ENCODE peak calls at places on chromosomes 1 and 21, in four cellular contexts. J is amniotic stem cell; U is NB4; B is stimulated activated CD8-positive, alpha-beta memory T cell treated with anti-CD3 and anti-CD28 coated beads, Interleukin-15, amount 100 ng/mL, for 1 hour. L is an unnamed sample.

GRCh38 chr1:232868793-232869491 is 63.7 kb downstream of the MAP10 start:
- DNase-seq in J (peak; percentile 57), B (no peak), U (peak; percentile 52), L (no peak)

GRCh38 chr1:52955129-52955970 is 28.3 kb downstream of the SCP2 start:
- DNase-seq in J (peak; percentile 43), U (no peak), B (no peak), L (no peak)

GRCh38 chr1:107706181-107706580 is 258.8 kb downstream of the VAV3 start:
- DNase-seq in B (no peak), J (no peak), U (no peak), L (no peak)

GRCh38 chr21:33892853-33893252 is 22.8 kb downstream of the ATP5PO start:
- DNase-seq in J (no peak), B (no peak), U (peak; percentile 20), L (no peak)

GRCh38 chr1:121443131-121443530 is 258.4 kb downstream of the SRGAP2C start:
- DNase-seq in B (no peak), U (no peak), J (no peak), L (no peak)

GRCh38 chr1:243639027-243639658 is 210.9 kb downstream of the AKT3 start:
- DNase-seq in B (no peak), U (no peak), J (no peak), L (no peak)

GRCh38 chr1:81805537-81806431 is 5.0 kb downstream of the ADGRL2 start:
- DNase-seq in B (no peak), U (no peak), J (no peak), L (no peak)

GRCh38 chr1:190119683-190120082 is 358.0 kb downstream of the BRINP3 start:
- DNase-seq in B (no peak), U (no peak), J (no peak), L (no peak)

GRCh38 chr1:1157426-1157913 is 16.2 kb upstream of the TTLL10 start:
- DNase-seq in U (peak; percentile 58), B (peak; percentile 32), J (peak; percentile 30), L (peak; percentile 67)

GRCh38 chr1:25787477-25788043 is 12.4 kb upstream of the SELENON start:
- DNase-seq in J (no peak), B (no peak), U (no peak), L (no peak)

GRCh38 chr21:42561742-42562141 is 48.1 kb downstream of the SLC37A1 start:
- DNase-seq in U (no peak), J (no peak), B (no peak), L (no peak)

GRCh38 chr1:156435551-156436318 is 64.8 kb downstream of the MEF2D start:
- DNase-seq in J (no peak), U (no peak), B (no peak), L (no peak)

GRCh38 chr1:156515956-156516355 is 15.4 kb upstream of the MEF2D start:
- DNase-seq in U (no peak), B (no peak), J (no peak), L (no peak)

GRCh38 chr1:23169727-23170335 is 1.2 kb upstream of the LUZP1 start:
- DNase-seq in U (peak; percentile 98), J (no peak), B (no peak), L (no peak)

GRCh38 chr1:43719063-43719462 is 11.7 kb downstream of the ST3GAL3 start:
- DNase-seq in B (no peak), U (no peak), J (no peak), L (no peak)

GRCh38 chr1:36824390-36824861 is 209.9 kb downstream of the GRIK3 start:
- DNase-seq in J (no peak), U (peak; percentile 94), B (no peak), L (no peak)

GRCh38 chr1:32180186-32181060 is 948 bp downstream of the TXLNA start:
- DNase-seq in B (no peak), J (no peak), U (peak; percentile 62), L (no peak)

GRCh38 chr1:109466440-109467300 is at the start of gene SYPL2:
- DNase-seq in U (no peak), J (no peak), B (no peak), L (no peak)

GRCh38 chr1:151990856-151991198 is 2.8 kb downstream of the S100A10 start:
- DNase-seq in J (no peak), B (no peak), U (no peak), L (no peak)

L was measured in NCI-H1048.